ENCODE peak calls at places on chromosomes 11 and 22, in four cellular contexts. W, C, E and S are unnamed samples.
A peak's percentile ranks its signal among the peaks of the same experiment; 100 is the strongest.

GRCh38 chr11:66190776-66191175 is 77.7 kb upstream of the RAB1B start:
- DNase-seq in W (no peak), C (no peak), E (no peak), S (no peak)

GRCh38 chr11:107696140-107696539 is 15.7 kb downstream of the SLN start:
- DNase-seq in W (no peak), C (no peak), E (peak; percentile 71), S (no peak)

GRCh38 chr11:57903441-57904123 is 120.1 kb upstream of the OR9Q1 start:
- DNase-seq in W (no peak), C (peak; percentile 60), E (peak; percentile 45), S (no peak)

GRCh38 chr11:120125005-120125404 is 12.9 kb downstream of the TRIM29 start:
- DNase-seq in W (peak; percentile 37), C (peak; percentile 35), E (peak; percentile 54), S (no peak)

GRCh38 chr11:8360086-8360828 is 96.6 kb upstream of the LMO1 start:
- DNase-seq in W (peak; percentile 22), C (no peak), E (no peak), S (no peak)

GRCh38 chr11:32431657-32432056 is 3.7 kb downstream of the WT1 start:
- DNase-seq in W (no peak), C (no peak), E (no peak), S (no peak)

GRCh38 chr22:39530692-39531331 is 1.7 kb downstream of the RPS19BP1 start:
- DNase-seq in W (peak; percentile 57), C (peak; percentile 51), E (no peak), S (no peak)

GRCh38 chr22:45163074-45163416 is 680 bp upstream of the NUP50 start:
- DNase-seq in W (no peak), C (peak; percentile 22), E (peak; percentile 32), S (no peak)

GRCh38 chr11:70836071-70836470 is 416.3 kb downstream of the SHANK2 start:
- DNase-seq in W (no peak), C (no peak), E (no peak), S (no peak)

GRCh38 chr11:97683733-97684132 is 1293.9 kb downstream of the JRKL start:
- DNase-seq in W (peak; percentile 10), C (peak; percentile 13), E (peak; percentile 4), S (peak; percentile 56)

GRCh38 chr11:27124514-27125264 is 84.1 kb downstream of the BBOX1 start:
- DNase-seq in W (peak; percentile 4), C (no peak), E (peak; percentile 4), S (no peak)

GRCh38 chr11:94895971-94896370 is 77.4 kb downstream of the CWC15 start:
- DNase-seq in W (no peak), C (no peak), E (peak; percentile 18), S (no peak)

GRCh38 chr11:46414899-46415298 is 23.3 kb upstream of the CHRM4 start:
- DNase-seq in W (no peak), C (no peak), E (no peak), S (no peak)

GRCh38 chr11:12075822-12076821 is 34.3 kb upstream of the MICAL2 start:
- DNase-seq in W (no peak), C (no peak), E (peak; percentile 97), S (no peak)
- TF ChIP-seq HMGXB4 in W (no peak), C (no peak), E (no peak), S (no peak)

DNA sequence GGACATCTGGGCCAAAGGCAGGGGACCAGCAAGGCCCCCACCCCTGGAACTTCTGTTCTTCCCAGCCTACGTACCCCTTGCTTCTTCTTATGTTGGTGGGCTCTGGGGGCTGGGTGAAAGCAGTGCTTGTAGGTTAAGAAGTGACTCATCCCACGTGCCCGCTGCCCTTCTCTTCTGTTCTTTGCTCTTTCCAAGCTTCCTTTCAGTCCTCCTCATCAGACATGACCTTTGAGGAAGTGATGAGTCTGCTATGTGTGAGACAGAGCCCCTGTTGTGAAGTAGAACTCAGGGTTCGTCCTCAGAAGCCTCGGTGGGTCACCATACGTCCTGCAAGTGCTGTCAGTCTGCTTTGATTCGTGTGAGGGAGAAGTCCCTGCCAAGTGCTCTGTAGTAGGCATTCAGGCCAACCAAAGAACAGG is 12.7 kb downstream of the MED15 start:
- DNase-seq in W (no peak), C (peak; percentile 61), E (no peak), S (no peak)
- TF ChIP-seq MAX in W (no peak), C (peak; percentile 33), E (no peak), S (no peak)

GRCh38 chr11:75263944-75264349 is 23.4 kb downstream of the TPBGL start:
- DNase-seq in W (no peak), C (no peak), E (no peak), S (no peak)
- TF ChIP-seq HMGXB4 in W (no peak), C (no peak), E (no peak), S (no peak)

GRCh38 chr11:40241524-40242037 is 1217.9 kb downstream of the LRRC4C start:
- DNase-seq in W (no peak), C (no peak), E (no peak), S (no peak)
- TF ChIP-seq MAX in W (no peak), C (no peak), E (no peak), S (no peak)

GRCh38 chr22:30252411-30253204 is 6.0 kb upstream of the LIF start:
- DNase-seq in W (no peak), C (no peak), E (peak; percentile 73), S (no peak)

GRCh38 chr22:30251661-30252226 is 5.2 kb upstream of the LIF start:
- DNase-seq in W (no peak), C (no peak), E (no peak), S (no peak)

GRCh38 chr22:30253205-30253852 is 6.8 kb upstream of the LIF start:
- DNase-seq in W (no peak), C (no peak), E (peak; percentile 93), S (no peak)

GRCh38 chr22:30250713-30251267 is 4.2 kb upstream of the LIF start:
- DNase-seq in W (no peak), C (no peak), E (peak; percentile 75), S (no peak)

DNA sequence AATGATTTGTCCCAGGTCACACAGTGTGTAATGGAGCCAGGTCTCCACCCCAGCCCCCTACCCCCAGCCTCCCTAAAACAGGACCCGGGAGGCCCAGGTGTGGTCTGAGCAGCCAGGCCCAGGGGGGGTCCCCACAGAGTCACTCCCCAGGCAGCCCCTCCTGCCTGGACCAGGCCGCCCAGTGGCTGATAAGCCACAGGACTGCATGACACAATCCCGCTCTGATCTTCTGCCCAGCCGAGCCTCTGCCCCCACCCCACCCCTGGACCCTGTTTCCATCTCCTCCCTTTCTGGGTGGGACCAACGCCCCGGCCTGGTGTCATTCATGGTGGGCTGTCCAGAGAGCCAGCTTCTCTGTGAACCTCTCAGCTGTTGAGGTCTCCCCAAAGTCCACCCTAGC is 7.7 kb upstream of the LIF start:
- DNase-seq in W (no peak), C (no peak), E (no peak), S (no peak)
- TF ChIP-seq HMGXB4 in W (no peak), C (no peak), E (no peak), S (no peak)

DNA sequence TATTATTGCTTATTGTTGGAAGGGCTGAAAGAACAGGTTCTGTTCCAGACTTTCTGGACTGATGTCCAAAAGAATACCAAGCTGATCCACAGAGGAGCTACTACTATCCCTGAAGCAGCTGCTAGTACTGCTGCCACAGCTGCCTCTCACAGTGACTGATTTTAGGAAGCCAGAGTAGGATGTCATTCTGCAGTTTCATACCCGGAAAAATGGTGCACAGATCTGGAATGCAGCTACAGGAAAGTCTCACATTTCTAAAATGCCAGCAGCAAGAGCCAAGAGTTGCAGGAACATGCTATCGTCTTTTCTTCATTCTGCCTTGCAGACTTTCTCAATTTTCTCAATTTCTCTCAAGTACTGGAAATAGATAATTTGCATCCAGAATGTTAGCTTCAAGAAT is 19.3 kb upstream of the CCDC179 start:
- DNase-seq in W (no peak), C (no peak), E (no peak), S (no peak)
- TF ChIP-seq MAX in W (no peak), C (no peak), E (no peak), S (no peak)

DNA sequence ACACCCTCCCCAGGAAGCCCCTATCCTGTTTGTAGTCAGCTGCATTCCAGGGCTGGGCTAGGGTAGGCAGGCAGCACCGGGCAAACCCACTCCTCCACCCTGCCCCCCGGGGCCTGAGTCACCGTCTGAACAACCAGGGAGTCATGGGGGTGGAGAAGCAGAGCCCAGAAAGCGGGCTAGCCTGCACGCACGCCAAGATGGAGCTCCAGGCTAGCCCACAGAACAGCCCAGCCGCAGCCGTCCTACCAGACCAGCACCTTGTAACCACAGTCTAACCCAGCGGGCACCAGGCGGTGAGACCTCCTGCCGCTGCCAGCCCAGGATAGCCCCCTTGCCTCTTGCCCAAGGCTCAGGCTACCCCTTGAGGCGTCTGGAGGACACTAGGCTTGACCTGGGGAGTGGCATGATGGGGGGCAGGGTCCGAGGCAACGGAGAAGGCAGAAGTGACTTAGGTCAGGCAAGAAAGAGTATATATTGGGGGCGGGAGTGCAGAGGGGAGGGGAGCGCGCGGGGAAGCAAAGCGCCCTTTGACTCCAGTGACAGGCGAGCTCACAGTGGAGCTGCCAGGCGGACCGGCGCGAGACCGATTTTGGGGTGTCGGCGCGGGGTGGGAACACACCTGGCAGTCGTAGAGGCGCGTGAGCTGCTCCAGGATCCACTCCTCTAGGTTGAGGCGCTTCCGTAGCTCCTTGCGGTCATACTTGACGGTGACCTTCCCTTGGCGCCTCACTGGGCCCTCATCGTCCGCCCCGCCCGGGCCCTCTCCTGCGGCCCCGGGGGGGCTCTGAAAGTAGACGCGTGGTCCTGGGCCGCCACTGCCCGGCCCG is 733 bp downstream of the PPP1R14B start:
- DNase-seq in W (peak; percentile 58), C (peak; percentile 56), E (peak; percentile 91), S (no peak)
- TF ChIP-seq HMGXB4 in W (peak; percentile 63), C (no peak), E (no peak), S (no peak)

DNA sequence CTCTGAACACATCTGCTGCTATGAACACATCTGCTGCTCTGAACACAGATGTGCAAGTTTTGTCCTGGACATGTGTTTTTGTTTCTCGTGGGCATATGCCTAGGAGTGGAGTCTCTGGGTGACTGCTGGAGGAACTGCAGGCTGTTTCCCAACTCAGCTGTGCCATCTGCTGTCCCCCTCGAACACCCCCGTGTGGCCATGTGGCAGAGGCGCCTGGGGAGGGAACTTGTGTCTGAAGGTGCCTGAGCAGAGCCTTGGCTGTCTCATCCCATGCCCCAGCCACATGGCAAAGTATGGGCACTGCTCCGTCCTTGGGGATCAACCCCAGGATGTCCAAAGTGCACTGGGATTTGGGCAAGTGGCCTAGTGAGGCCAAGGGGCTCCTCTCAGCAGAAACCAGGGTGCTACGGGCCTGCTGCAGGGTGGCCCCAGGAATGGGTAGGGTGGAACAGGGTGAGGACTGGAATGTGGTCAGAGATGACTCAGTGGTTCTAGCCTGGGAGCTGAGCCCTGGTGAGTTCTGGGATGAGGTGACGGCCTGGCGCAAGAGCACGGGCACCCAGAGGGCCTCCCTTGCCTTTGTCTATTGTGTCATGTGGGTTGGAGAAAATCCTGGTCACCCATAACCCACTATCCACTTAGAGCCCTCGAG is 14.7 kb downstream of the GATD1 start:
- DNase-seq in W (no peak), C (peak; percentile 36), E (peak; percentile 71), S (no peak)
- TF ChIP-seq MAX in W (peak; percentile 22), C (peak; percentile 73), E (peak; percentile 80), S (no peak)